ENCODE peak calls at places on chromosomes 2 and 18, in nine cellular contexts. R is foreskin fibroblast, Y is neural crest cell, Q is GM20000, M is progenitor cell of endocrine pancreas, T is IMR-90, P is glutamatergic neuron, N is endothelial cell of umbilical vein, X is Calu3. W is an unnamed sample.

GRCh38 chr2:96404446-96405373 is 69.1 kb downstream of the NCAPH start:
- DNase-seq in R (no peak), Y (no peak), Q (no peak), M (no peak), T (no peak), P (no peak), N (no peak), X (no peak), W (peak; percentile 73)

GRCh38 chr2:26230806-26231205 is 13.6 kb downstream of the HADHA start:
- DNase-seq in R (no peak), Y (no peak), Q (no peak), M (no peak), T (no peak), P (no peak), N (no peak), X (no peak), W (no peak)

GRCh38 chr2:18118703-18119102 is 240.2 kb downstream of the KCNS3 start:
- DNase-seq in R (peak; percentile 33), Y (no peak), Q (no peak), M (no peak), T (peak; percentile 36), P (no peak), N (no peak), X (no peak), W (no peak)

GRCh38 chr2:30410217-30410616 is 36.8 kb upstream of the LCLAT1 start:
- DNase-seq in R (peak; percentile 62), Y (no peak), Q (no peak), M (no peak), T (peak; percentile 91), P (no peak), N (no peak), X (no peak), W (no peak)

GRCh38 chr2:172427990-172428840 is 829 bp downstream of the ITGA6 start:
- DNase-seq in R (peak; percentile 57), Y (peak; percentile 29), Q (no peak), M (peak; percentile 55), T (no peak), P (peak; percentile 30), N (peak; percentile 29), X (peak; percentile 66), W (no peak)

GRCh38 chr18:45061359-45061758 is 380.7 kb downstream of the SETBP1 start:
- DNase-seq in R (no peak), Y (peak; percentile 15), Q (no peak), M (no peak), T (no peak), P (no peak), N (no peak), X (no peak), W (no peak)

GRCh38 chr2:19141234-19142004 is 217.0 kb downstream of the OSR1 start:
- DNase-seq in R (no peak), Y (no peak), Q (no peak), M (no peak), T (peak; percentile 37), P (no peak), N (peak; percentile 25), X (no peak), W (no peak)

GRCh38 chr2:100834221-100834620 is 14.3 kb downstream of the NPAS2 start:
- DNase-seq in R (no peak), Y (no peak), Q (no peak), M (no peak), T (no peak), P (no peak), N (no peak), X (no peak), W (no peak)

GRCh38 chr2:169185711-169186110 is 116.3 kb downstream of the DHRS9 start:
- DNase-seq in R (no peak), Y (no peak), Q (no peak), M (no peak), T (no peak), P (no peak), N (no peak), X (no peak), W (no peak)

GRCh38 chr2:42337846-42338566 is 23.0 kb downstream of the COX7A2L start:
- DNase-seq in R (no peak), Y (no peak), Q (no peak), M (no peak), T (no peak), P (no peak), N (no peak), X (no peak), W (no peak)

GRCh38 chr2:42340045-42340937 is 20.7 kb downstream of the COX7A2L start:
- DNase-seq in R (no peak), Y (no peak), Q (no peak), M (no peak), T (no peak), P (no peak), N (no peak), X (no peak), W (no peak)

GRCh38 chr2:42340938-42341636 is 19.9 kb downstream of the COX7A2L start:
- DNase-seq in R (no peak), Y (no peak), Q (no peak), M (no peak), T (no peak), P (no peak), N (no peak), X (no peak), W (no peak)

GRCh38 chr2:42338567-42339190 is 22.3 kb downstream of the COX7A2L start:
- DNase-seq in R (no peak), Y (no peak), Q (no peak), M (no peak), T (no peak), P (no peak), N (no peak), X (no peak), W (no peak)

DNA sequence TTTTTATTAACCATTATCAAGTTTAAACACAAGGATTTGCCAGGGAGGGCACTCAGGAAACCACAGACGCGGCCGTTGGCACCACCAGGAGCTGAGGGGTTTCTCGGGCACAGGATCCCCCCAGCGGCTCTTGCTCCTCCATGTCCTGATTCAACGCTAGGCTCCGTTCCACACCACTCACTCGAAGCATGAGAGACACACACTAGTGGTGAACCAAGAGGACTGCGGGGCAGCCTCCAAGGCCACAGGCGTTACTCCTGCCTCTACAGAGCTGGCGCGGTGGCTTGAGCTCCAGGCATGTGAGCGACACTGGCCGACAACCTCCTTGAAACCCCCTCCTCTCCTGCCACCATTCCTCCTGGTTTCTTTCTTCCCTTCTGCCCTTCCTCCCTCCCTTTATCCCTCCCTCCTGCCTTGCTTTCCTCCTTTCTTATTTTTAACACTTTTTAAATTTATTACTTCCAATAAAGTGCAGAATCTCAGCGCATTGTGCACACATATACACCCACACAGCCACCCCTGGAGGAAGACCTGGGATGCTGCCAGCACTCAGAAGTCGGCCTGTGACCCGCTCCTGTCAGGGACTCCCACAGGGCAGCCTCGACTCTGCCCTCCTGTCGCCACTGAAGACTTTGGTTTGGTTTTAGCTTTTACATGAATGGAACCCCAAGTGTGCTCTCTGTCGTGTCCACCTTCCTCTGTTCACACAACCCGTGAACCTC is 21.7 kb downstream of the COX7A2L start:
- DNase-seq in R (no peak), Y (no peak), Q (no peak), M (no peak), T (no peak), P (peak; percentile 48), N (no peak), X (no peak), W (no peak)
- TF ChIP-seq CTCF in R (no peak), Y (peak; percentile 29), Q (no peak), M (no peak), T (no peak), P (peak; percentile 34), N (no peak), X (no peak), W (no peak)

DNA sequence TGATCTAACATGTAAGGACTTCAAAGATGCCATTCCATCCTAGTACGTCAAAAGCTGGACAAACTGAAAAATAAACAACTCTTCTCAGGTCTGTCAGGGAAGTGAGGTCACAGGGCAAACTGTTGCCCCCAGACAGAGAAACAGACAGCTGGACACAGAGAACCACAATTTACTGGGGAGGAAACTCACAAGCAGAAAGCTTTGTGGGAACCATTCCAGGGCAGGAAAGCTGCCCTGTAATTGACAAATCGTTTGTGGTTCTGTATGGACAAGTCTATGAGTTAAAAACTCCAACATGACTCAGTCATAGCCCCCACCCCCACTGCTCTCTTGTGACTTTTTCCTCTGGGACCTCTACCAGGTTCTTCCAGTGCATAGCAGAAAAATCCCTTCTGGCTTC is 28.4 kb downstream of the MCEE start:
- DNase-seq in R (peak; percentile 61), Y (no peak), Q (no peak), M (no peak), T (peak; percentile 94), P (no peak), N (peak; percentile 78), X (no peak), W (no peak)
- TF ChIP-seq CTCF in R (no peak), Y (no peak), Q (no peak), M (no peak), T (no peak), P (no peak), N (no peak), X (no peak), W (no peak)

GRCh38 chr18:5600376-5601071 is 56.7 kb upstream of the EPB41L3 start:
- DNase-seq in R (peak; percentile 14), Y (no peak), Q (no peak), M (no peak), T (peak; percentile 28), P (no peak), N (peak; percentile 57), X (no peak), W (no peak)
- TF ChIP-seq CTCF in R (peak; percentile 20), Y (peak; percentile 75), Q (peak; percentile 7), M (peak; percentile 70), T (peak; percentile 65), P (no peak), N (peak; percentile 8), X (no peak), W (peak; percentile 66)

GRCh38 chr2:200000444-200001163 is 45.2 kb downstream of the MAIP1 start:
- DNase-seq in R (no peak), Y (no peak), Q (no peak), M (no peak), T (no peak), P (no peak), N (no peak), X (no peak), W (no peak)

GRCh38 chr2:200005675-200006074 is 50.3 kb downstream of the MAIP1 start:
- DNase-seq in R (no peak), Y (no peak), Q (no peak), M (no peak), T (no peak), P (no peak), N (no peak), X (no peak), W (no peak)

GRCh38 chr2:199999166-199999565 is 43.8 kb downstream of the MAIP1 start:
- DNase-seq in R (no peak), Y (no peak), Q (no peak), M (no peak), T (peak; percentile 13), P (no peak), N (no peak), X (no peak), W (no peak)

GRCh38 chr2:200007291-200007690 is 51.9 kb downstream of the MAIP1 start:
- DNase-seq in R (peak; percentile 45), Y (no peak), Q (no peak), M (no peak), T (no peak), P (no peak), N (no peak), X (no peak), W (no peak)

DNA sequence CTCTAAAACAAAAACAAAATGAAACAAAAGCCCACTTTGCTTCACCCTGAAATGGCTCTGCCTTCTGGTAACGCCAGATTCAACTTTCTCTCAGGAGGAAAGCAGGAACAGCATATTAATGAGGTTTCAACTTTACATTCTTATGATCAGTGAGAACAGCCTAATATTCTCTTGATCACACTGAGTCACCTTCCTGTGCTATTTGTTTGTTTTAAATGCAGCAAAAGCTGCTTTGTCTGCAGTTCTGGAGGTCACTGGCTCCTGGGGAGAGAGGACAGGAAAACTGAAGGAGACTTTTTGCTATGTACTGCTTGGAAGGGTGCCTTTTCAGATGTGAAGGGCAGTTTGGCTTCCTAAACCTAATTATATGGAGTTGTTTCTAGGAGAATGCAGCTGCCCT is 48.1 kb downstream of the MAIP1 start:
- DNase-seq in R (peak; percentile 37), Y (no peak), Q (no peak), M (no peak), T (peak; percentile 23), P (no peak), N (peak; percentile 75), X (no peak), W (no peak)
- TF ChIP-seq CTCF in R (no peak), Y (no peak), Q (no peak), M (no peak), T (no peak), P (no peak), N (no peak), X (no peak), W (no peak)

W was measured in osteocyte.